ENCODE peak calls at places on chromosomes 11 and 22, in six cellular contexts. D is brain microvascular endothelial cell; T is H1; Z is Karpas-422; A is GM23248; L is CD4-positive, CD25-positive, alpha-beta regulatory T cell. B is an unnamed sample.

GRCh38 chr11:68370211-68371111 is 58.1 kb downstream of the LRP5 start:
- DNase-seq in D (peak; percentile 31), T (no peak), Z (peak; percentile 83), A (peak; percentile 32), L (no peak), B (no peak)

GRCh38 chr11:120108154-120108784 is 29.6 kb downstream of the TRIM29 start:
- DNase-seq in D (peak; percentile 50), T (peak; percentile 46), Z (peak; percentile 77), A (peak; percentile 77), L (peak; percentile 43), B (peak; percentile 55)

GRCh38 chr11:10413268-10413667 is 41.8 kb upstream of the AMPD3 start:
- DNase-seq in D (peak; percentile 36), T (no peak), Z (peak; percentile 73), A (no peak), L (peak; percentile 78), B (peak; percentile 38)

GRCh38 chr22:26923498-26923897 is 266.1 kb downstream of the MIAT start:
- DNase-seq in D (no peak), T (no peak), Z (no peak), A (no peak), L (no peak), B (no peak)

GRCh38 chr11:34915136-34916013 is 804 bp downstream of the APIP start:
- DNase-seq in D (peak; percentile 17), T (no peak), Z (peak; percentile 82), A (peak; percentile 61), L (no peak), B (no peak)

GRCh38 chr11:124172076-124172475 is 11.1 kb upstream of the OR10D3 start:
- DNase-seq in D (no peak), T (no peak), Z (no peak), A (no peak), L (no peak), B (no peak)

GRCh38 chr22:42371112-42371900 is 60.9 kb downstream of the NFAM1 start:
- DNase-seq in D (no peak), T (no peak), Z (no peak), A (no peak), L (no peak), B (no peak)

GRCh38 chr22:27997538-27997937 is 78.5 kb upstream of the PITPNB start:
- DNase-seq in D (peak; percentile 43), T (no peak), Z (no peak), A (peak; percentile 43), L (no peak), B (no peak)

GRCh38 chr11:77411238-77411637 is 62.7 kb downstream of the PAK1 start:
- DNase-seq in D (peak; percentile 11), T (no peak), Z (peak; percentile 75), A (peak; percentile 65), L (peak; percentile 45), B (no peak)

GRCh38 chr22:23922921-23923320 is 28.7 kb downstream of the MIF start:
- DNase-seq in D (no peak), T (no peak), Z (peak; percentile 33), A (no peak), L (no peak), B (no peak)

GRCh38 chr11:108698844-108699642 is 34.2 kb downstream of the DDX10 start:
- DNase-seq in D (no peak), T (no peak), Z (no peak), A (peak; percentile 51), L (no peak), B (no peak)

DNA sequence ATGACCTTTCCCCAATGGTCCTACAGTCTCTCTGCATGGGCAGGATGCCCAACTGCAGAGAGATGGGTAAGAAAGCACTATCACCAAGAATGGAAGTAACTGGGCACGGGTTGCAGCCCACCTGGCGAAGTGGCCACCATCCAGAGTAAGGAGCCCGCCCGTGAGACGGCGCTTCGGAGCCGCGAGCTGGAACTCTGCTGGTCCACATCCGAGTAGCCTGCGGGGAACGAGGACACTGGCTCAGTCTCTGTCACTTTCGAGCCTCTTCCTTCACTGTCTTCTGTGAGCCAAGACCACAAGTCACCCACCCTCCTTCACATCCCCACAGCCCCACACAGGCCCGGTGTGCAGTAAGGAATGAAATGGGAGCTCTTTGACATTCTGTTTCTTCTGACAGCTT is 5.7 kb downstream of the SUN2 start:
- DNase-seq in D (no peak), T (no peak), Z (no peak), A (no peak), L (no peak), B (no peak)
- H3K27ac ChIP-seq in D (no peak overlapping the region), T (no peak overlapping the region), Z (no peak overlapping the region), A (no peak overlapping the region), L (peak overlapping the region; percentile 82), B (peak overlapping the region; percentile 51)

DNA sequence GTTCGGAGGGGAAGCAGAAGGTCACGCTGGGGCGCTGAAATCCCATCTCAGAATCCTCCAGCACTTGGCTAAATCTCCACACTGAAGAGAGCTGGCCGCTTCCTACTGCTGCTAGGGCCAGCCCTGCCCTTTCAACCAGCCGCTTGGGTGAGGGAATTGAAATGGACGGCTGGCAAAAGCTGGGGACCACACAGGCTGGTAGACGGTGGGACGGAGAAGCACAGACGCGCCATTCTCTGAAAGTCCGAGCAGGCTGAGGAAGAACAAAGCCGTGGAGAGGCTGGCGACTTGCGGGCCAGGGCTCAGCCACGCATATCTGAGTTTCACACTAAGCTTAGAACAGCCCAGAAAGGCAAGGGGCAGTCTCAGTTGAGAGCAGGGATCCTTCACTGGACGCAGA is 3.6 kb downstream of the EHD1 start:
- DNase-seq in D (no peak), T (no peak), Z (no peak), A (no peak), L (no peak), B (no peak)
- H3K27ac ChIP-seq in D (no peak overlapping the region), T (no peak overlapping the region), Z (peak overlapping the region; percentile 45), A (no peak overlapping the region), L (peak overlapping the region; percentile 78), B (peak overlapping the region; percentile 76)

GRCh38 chr11:8867035-8867434 is 44.0 kb upstream of the AKIP1 start:
- DNase-seq in D (peak; percentile 6), T (no peak), Z (no peak), A (peak; percentile 10), L (no peak), B (no peak)
- H3K27ac ChIP-seq in D (no peak overlapping the region), T (no peak overlapping the region), Z (no peak overlapping the region), A (no peak overlapping the region), L (no peak overlapping the region), B (no peak overlapping the region)

GRCh38 chr11:11843233-11843632 is 1.5 kb downstream of the USP47 start:
- DNase-seq in D (peak; percentile 63), T (no peak), Z (peak; percentile 54), A (peak; percentile 91), L (peak; percentile 60), B (no peak)

GRCh38 chr11:11845066-11845465 is 3.3 kb downstream of the USP47 start:
- DNase-seq in D (no peak), T (no peak), Z (no peak), A (peak; percentile 6), L (no peak), B (no peak)

GRCh38 chr11:11844272-11844671 is 2.5 kb downstream of the USP47 start:
- DNase-seq in D (no peak), T (no peak), Z (no peak), A (peak; percentile 14), L (peak; percentile 26), B (no peak)

GRCh38 chr11:11842426-11843008 is 745 bp downstream of the USP47 start:
- DNase-seq in D (peak; percentile 68), T (no peak), Z (peak; percentile 88), A (peak; percentile 91), L (peak; percentile 85), B (peak; percentile 35)

DNA sequence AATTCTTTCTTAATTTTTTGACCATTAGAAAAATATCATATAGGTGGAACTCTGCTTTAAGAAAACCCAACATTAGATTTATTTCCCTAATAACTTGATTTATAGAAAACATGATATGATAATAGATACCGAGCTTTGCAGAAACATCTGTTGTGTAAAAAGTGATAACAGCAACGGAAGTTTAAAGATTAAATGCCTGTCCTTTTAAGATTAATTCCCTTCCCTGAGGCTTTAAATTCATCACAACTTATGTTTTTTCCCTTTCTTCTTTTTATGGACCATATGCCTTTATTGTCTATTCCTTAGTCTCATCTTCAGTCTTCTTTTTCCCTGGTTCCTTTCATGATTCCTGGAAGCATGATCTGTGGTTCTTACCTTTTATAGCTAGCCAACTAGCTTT is 1.9 kb downstream of the USP47 start:
- DNase-seq in D (no peak), T (no peak), Z (no peak), A (no peak), L (no peak), B (no peak)
- H3K27ac ChIP-seq in D (peak overlapping the region; percentile 91), T (no peak overlapping the region), Z (no peak overlapping the region), A (peak overlapping the region; percentile 99), L (peak overlapping the region; percentile 95), B (peak overlapping the region; percentile 92)